ENCODE peak calls at places on chromosome 1, in four cellular contexts. S is aorta, Q is head of caudate nucleus, P is B cell. H is an unnamed sample.

GRCh38 chr1:167935252-167936067 is 1.0 kb upstream of the DCAF6 start:
- DNase-seq in Q (peak), S (no peak), P (peak), H (no peak)

GRCh38 chr1:201566933-201567801 is 28.2 kb downstream of the NAV1 start:
- DNase-seq in Q (no peak), P (no peak), S (no peak), H (no peak)

GRCh38 chr1:225923381-225923691 is 714 bp downstream of the PYCR2 start:
- DNase-seq in Q (no peak), S (no peak), P (no peak), H (peak)

GRCh38 chr1:100036718-100037664 is 67.2 kb downstream of the SLC35A3 start:
- DNase-seq in Q (no peak), S (no peak), P (no peak), H (no peak)

GRCh38 chr1:3481836-3482589 is 27.5 kb downstream of the ARHGEF16 start:
- DNase-seq in S (no peak), Q (no peak), P (no peak), H (peak)

GRCh38 chr1:24283326-24284155 is 35.6 kb upstream of the GRHL3 start:
- DNase-seq in P (no peak), S (no peak), Q (no peak), H (no peak)

GRCh38 chr1:23283660-23284602 is 60.2 kb downstream of the HNRNPR start:
- DNase-seq in P (no peak), Q (no peak), S (no peak), H (no peak)

GRCh38 chr1:55654750-55655149 is 439.6 kb upstream of the USP24 start:
- DNase-seq in Q (no peak), P (no peak), S (no peak), H (no peak)

GRCh38 chr1:21308847-21309652 is 18.8 kb upstream of the ECE1 start:
- DNase-seq in S (no peak), P (no peak), Q (no peak), H (no peak)

GRCh38 chr1:199701731-199702130 is 325.8 kb upstream of the NR5A2 start:
- DNase-seq in S (no peak), Q (no peak), P (no peak), H (no peak)

GRCh38 chr1:196677781-196678509 is 26.1 kb downstream of the CFH start:
- DNase-seq in S (no peak), P (no peak), Q (no peak), H (no peak)

H was measured in Peyer's patch.